ENCODE peak calls at places on chromosomes 2 and 18, in six cellular contexts. Y, J, W, E, L and D are unnamed samples. For H3K4me1, the result is how much of the 10 kb centered on the place peaks cover.

GRCh38 chr2:238891667-238892500 is 44.0 kb downstream of the TWIST2 start:
- DNase-seq in J (no peak), Y (no peak), L (no peak), E (no peak), W (no peak), D (no peak)

GRCh38 chr2:237630216-237631000 is 3.0 kb downstream of the LRRFIP1 start:
- DNase-seq in W (no peak), L (no peak), J (no peak), Y (no peak), E (no peak), D (peak)

GRCh38 chr2:209936106-209936663 is 66.3 kb upstream of the RPE start:
- DNase-seq in L (no peak), W (no peak), E (no peak), Y (peak), J (no peak), D (no peak)

GRCh38 chr2:221461911-221462310 is 110.2 kb downstream of the EPHA4 start:
- DNase-seq in E (no peak), Y (no peak), W (no peak), L (no peak), J (no peak), D (no peak)

GRCh38 chr2:134348239-134348638 is 94.4 kb downstream of the MGAT5 start:
- DNase-seq in J (no peak), W (no peak), E (no peak), L (no peak), Y (no peak), D (no peak)

GRCh38 chr18:75154997-75155396 is 53.9 kb downstream of the PTGR3 start:
- DNase-seq in W (no peak), Y (no peak), L (no peak), J (no peak), E (no peak), D (peak)

GRCh38 chr2:238100821-238101771 is 956 bp downstream of the ESPNL start:
- DNase-seq in L (no peak), W (no peak), Y (no peak), J (no peak), E (no peak), D (peak)

GRCh38 chr18:220708-221107 is 47.1 kb downstream of the THOC1 start:
- DNase-seq in E (no peak), Y (no peak), J (no peak), L (no peak), W (no peak), D (no peak)

GRCh38 chr18:74268175-74268574 is 23.6 kb downstream of the CYB5A start:
- DNase-seq in J (no peak), E (no peak), W (no peak), Y (no peak), L (no peak), D (peak)

GRCh38 chr18:74456409-74457042 is 582 bp downstream of the DIPK1C start:
- DNase-seq in J (no peak), L (no peak), E (no peak), W (no peak), Y (no peak), D (peak)

GRCh38 chr18:54119524-54120019 is 104.9 kb downstream of the MBD2 start:
- DNase-seq in Y (peak), E (no peak), W (peak), L (no peak), J (peak), D (peak)

GRCh38 chr2:184410160-184410559 is 188.2 kb upstream of the ZNF804A start:
- DNase-seq in E (no peak), J (no peak), Y (no peak), L (no peak), W (no peak), D (no peak)

GRCh38 chr2:43458002-43458628 is 137.7 kb downstream of the THADA start:
- DNase-seq in L (no peak), J (no peak), E (no peak), Y (no peak), W (peak), D (no peak)

GRCh38 chr2:191601060-191601459 is 76.9 kb upstream of the NABP1 start:
- DNase-seq in E (peak), L (no peak), Y (no peak), W (no peak), J (no peak), D (no peak)

GRCh38 chr2:19914266-19914975 is 12.6 kb upstream of the TTC32 start:
- DNase-seq in E (no peak), Y (no peak), L (no peak), J (no peak), W (no peak), D (no peak)

GRCh38 chr2:28780496-28780895 is 28.9 kb downstream of the PPP1CB start:
- DNase-seq in E (no peak), J (no peak), L (no peak), W (no peak), Y (no peak), D (no peak)

GRCh38 chr2:107325983-107326786 is 440.2 kb upstream of the ST6GAL2 start:
- DNase-seq in E (no peak), L (no peak), W (no peak), J (peak), Y (peak), D (no peak)

GRCh38 chr2:216735086-216735485 is 39.7 kb upstream of the IGFBP5 start:
- DNase-seq in Y (no peak), L (no peak), E (no peak), W (no peak), J (no peak), D (no peak)

GRCh38 chr2:137049518-137049917 is 284.2 kb downstream of the THSD7B start:
- DNase-seq in W (no peak), E (no peak), J (no peak), L (no peak), Y (no peak), D (no peak)

GRCh38 chr18:62366992-62367391 is 41.9 kb downstream of the TNFRSF11A start:
- DNase-seq in W (no peak), L (no peak), J (no peak), E (no peak), Y (no peak), D (peak)

GRCh38 chr2:143334837-143335236 is 205.6 kb downstream of the ARHGAP15 start:
- DNase-seq in E (no peak), Y (no peak), L (no peak), J (no peak), W (no peak), D (no peak)

GRCh38 chr2:9539530-9539929 is 16.1 kb downstream of the ADAM17 start:
- DNase-seq in Y (no peak), J (no peak), W (no peak), E (no peak), L (no peak), D (no peak)
- H3K4me1 ChIP-seq in Y (under half), J (under half), W (under half), E (half or more), L (under half), D (under half)

DNA sequence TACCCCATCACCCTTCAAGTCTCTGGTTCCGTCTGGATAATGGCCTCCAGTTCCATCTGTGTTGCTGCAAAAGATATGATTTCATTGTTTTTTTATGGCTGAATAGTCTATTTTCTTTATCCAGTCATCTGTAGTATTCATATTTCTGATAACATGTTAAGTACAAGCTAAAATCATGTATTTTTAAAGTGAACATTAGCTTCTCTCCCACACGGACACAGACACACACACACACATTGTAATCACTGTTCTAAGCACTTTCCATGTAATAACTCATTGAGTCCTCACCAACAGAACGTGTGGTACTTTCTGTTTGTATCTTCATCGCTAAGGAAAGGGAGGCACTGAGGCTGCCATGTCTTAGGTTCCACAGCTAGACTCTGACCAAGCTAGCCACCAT is 8.0 kb downstream of the NCK2 start:
- DNase-seq in Y (no peak), J (no peak), L (no peak), E (no peak), W (no peak), D (no peak)
- H3K4me1 ChIP-seq in Y (under half), J (under half), L (under half), E (under half), W (under half), D (under half)

GRCh38 chr2:68799615-68800400 is 65.2 kb downstream of the ARHGAP25 start:
- DNase-seq in E (no peak), W (no peak), L (no peak), Y (no peak), J (no peak), D (no peak)

GRCh38 chr2:68798574-68798973 is 64.0 kb downstream of the ARHGAP25 start:
- DNase-seq in E (no peak), L (no peak), J (no peak), Y (no peak), W (no peak), D (no peak)

GRCh38 chr2:68800517-68800916 is 65.9 kb downstream of the ARHGAP25 start:
- DNase-seq in L (no peak), E (no peak), Y (no peak), J (no peak), W (no peak), D (no peak)

GRCh38 chr2:68796306-68796905 is 61.8 kb downstream of the ARHGAP25 start:
- DNase-seq in J (no peak), W (peak), Y (no peak), L (no peak), E (no peak), D (no peak)

DNA sequence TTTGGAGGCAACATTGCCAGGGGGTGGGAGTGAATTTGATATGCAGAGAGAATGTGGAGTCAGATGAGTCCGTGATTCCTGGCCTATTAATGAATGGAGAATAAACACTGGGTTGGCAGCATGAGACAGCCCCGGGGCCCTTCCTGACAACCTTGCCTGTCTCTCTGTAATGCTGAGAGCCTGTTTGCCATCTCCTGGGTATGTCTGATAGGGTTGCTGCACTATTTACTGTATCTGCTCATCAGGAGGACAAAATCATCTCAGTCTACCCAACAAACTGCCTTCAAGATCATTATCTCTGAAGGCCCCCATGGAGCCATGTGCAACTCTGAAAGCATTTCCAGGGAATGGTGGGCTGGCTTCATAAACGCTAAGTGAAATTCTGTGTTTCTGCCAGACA is 64.5 kb downstream of the ARHGAP25 start:
- DNase-seq in L (no peak), Y (no peak), W (peak), J (no peak), E (no peak), D (no peak)
- H3K4me1 ChIP-seq in L (under half), Y (under half), W (under half), J (under half), E (under half), D (under half)

DNA sequence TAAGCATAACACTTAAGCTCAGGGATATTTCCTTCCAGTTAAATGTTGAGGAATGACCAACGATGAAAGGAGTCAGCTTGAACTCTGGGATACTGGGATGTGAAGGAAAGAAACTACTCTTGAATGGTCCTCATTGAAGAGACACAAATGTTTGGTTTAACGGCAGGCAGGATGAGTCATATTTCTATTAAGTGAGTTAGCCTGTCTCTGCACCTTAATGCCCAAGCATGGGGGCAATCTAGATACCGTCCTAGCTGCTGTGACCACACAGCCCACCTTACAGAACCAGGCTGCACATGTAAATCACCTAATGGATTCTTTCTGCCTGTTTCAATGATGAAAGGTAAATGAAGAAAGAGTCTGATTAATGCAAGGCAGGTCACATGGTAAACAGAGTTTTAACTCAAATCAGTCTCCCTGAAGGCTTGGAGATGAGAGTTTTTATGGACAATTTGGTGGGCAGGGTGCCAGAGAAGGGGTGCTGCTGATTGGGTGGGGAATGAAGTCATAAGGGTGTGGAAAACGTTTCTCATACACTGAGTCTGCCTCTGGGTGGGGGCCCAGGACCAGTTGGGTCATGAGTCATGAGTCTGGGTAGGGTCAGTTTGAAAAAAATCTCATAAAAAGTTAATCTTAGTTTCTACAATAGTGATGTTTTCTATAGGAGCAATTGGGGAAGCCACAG is 144.6 kb upstream of the MMADHC start:
- DNase-seq in E (no peak), J (peak), Y (peak), L (no peak), W (peak), D (no peak)
- H3K4me1 ChIP-seq in E (under half), J (under half), Y (under half), L (under half), W (under half), D (under half)

GRCh38 chr18:22345733-22346132 is 72.0 kb downstream of the CTAGE1 start:
- DNase-seq in E (no peak), L (no peak), J (no peak), W (no peak), Y (no peak), D (no peak)
- H3K4me1 ChIP-seq in E (half or more), L (under half), J (under half), W (half or more), Y (under half), D (under half)

GRCh38 chr2:54620948-54621347 is 102.5 kb upstream of the EML6 start:
- DNase-seq in Y (no peak), W (no peak), L (no peak), J (no peak), E (no peak), D (no peak)
- H3K4me1 ChIP-seq in Y (under half), W (under half), L (under half), J (under half), E (under half), D (under half)

GRCh38 chr2:46856336-46856735 is 59.3 kb downstream of the MCFD2 start:
- DNase-seq in W (no peak), J (no peak), E (no peak), Y (no peak), L (no peak), D (no peak)
- H3K4me1 ChIP-seq in W (under half), J (under half), E (under half), Y (under half), L (under half), D (under half)